ENCODE peak calls at places on chromosomes 1 and 21, in seven cellular contexts. L, X, F, N, A, O and T are unnamed samples.

GRCh38 chr1:45205000-45205909 is 1.1 kb downstream of the ZSWIM5 start:
- DNase-seq in L (peak), X (peak), F (no peak), N (no peak), A (peak), O (no peak), T (peak)

GRCh38 chr1:21050031-21050430 is 126.7 kb downstream of the EIF4G3 start:
- DNase-seq in L (no peak), X (no peak), F (no peak), N (no peak), A (no peak), O (no peak), T (no peak)

GRCh38 chr1:203480525-203481084 is 5.0 kb downstream of the PRELP start:
- DNase-seq in L (peak), X (peak), F (peak), N (no peak), A (peak), O (peak), T (peak)

GRCh38 chr1:182595641-182596240 is 6.7 kb upstream of the RNASEL start:
- DNase-seq in L (peak), X (peak), F (no peak), N (peak), A (peak), O (peak), T (no peak)

GRCh38 chr1:160647329-160647720 is 481 bp upstream of the SLAMF1 start:
- DNase-seq in L (no peak), X (no peak), F (no peak), N (no peak), A (no peak), O (no peak), T (no peak)

GRCh38 chr1:95407864-95408291 is 173.9 kb downstream of the RWDD3 start:
- DNase-seq in L (no peak), X (no peak), F (no peak), N (peak), A (peak), O (no peak), T (peak)

GRCh38 chr1:246165826-246166709 is 341.0 kb downstream of the SMYD3 start:
- DNase-seq in L (no peak), X (no peak), F (no peak), N (no peak), A (no peak), O (no peak), T (no peak)

GRCh38 chr1:16072095-16072494 is 1.4 kb downstream of the FAM131C start:
- DNase-seq in L (no peak), X (no peak), F (no peak), N (no peak), A (no peak), O (no peak), T (no peak)

GRCh38 chr1:230754831-230755230 is 7.6 kb downstream of the CAPN9 start:
- DNase-seq in L (no peak), X (no peak), F (no peak), N (no peak), A (no peak), O (no peak), T (no peak)

GRCh38 chr1:20719261-20719660 is 1.5 kb upstream of the KIF17 start:
- DNase-seq in L (no peak), X (peak), F (no peak), N (no peak), A (no peak), O (no peak), T (no peak)

GRCh38 chr1:15765495-15766194 is 7.0 kb downstream of the FBLIM1 start:
- DNase-seq in L (peak), X (no peak), F (no peak), N (no peak), A (no peak), O (no peak), T (no peak)

GRCh38 chr1:23787701-23788100 is 3.2 kb upstream of the LYPLA2 start:
- DNase-seq in L (no peak), X (no peak), F (no peak), N (no peak), A (no peak), O (no peak), T (no peak)

GRCh38 chr1:184958554-184959353 is 15.6 kb downstream of the NIBAN1 start:
- DNase-seq in L (no peak), X (no peak), F (no peak), N (peak), A (no peak), O (no peak), T (no peak)

GRCh38 chr21:45534591-45535331 is 7.5 kb downstream of the SLC19A1 start:
- DNase-seq in L (peak), X (peak), F (no peak), N (no peak), A (no peak), O (no peak), T (peak)

GRCh38 chr1:161198206-161198876 is 513 bp downstream of the ADAMTS4 start:
- DNase-seq in L (peak), X (peak), F (no peak), N (peak), A (peak), O (no peak), T (peak)

GRCh38 chr1:246681822-246682221 is 42.4 kb upstream of the SCCPDH start:
- DNase-seq in L (no peak), X (no peak), F (no peak), N (no peak), A (no peak), O (no peak), T (no peak)

GRCh38 chr21:29168874-29169273 is 38.4 kb downstream of the MAP3K7CL start:
- DNase-seq in L (no peak), X (no peak), F (no peak), N (no peak), A (no peak), O (no peak), T (no peak)

GRCh38 chr1:162756523-162756922 is 34.0 kb upstream of the HSD17B7 start:
- DNase-seq in L (no peak), X (no peak), F (no peak), N (peak), A (no peak), O (no peak), T (no peak)

GRCh38 chr1:162753001-162753658 is 37.4 kb upstream of the HSD17B7 start:
- DNase-seq in L (no peak), X (no peak), F (no peak), N (no peak), A (no peak), O (no peak), T (no peak)

GRCh38 chr1:162755306-162755705 is 35.2 kb upstream of the HSD17B7 start:
- DNase-seq in L (no peak), X (no peak), F (no peak), N (no peak), A (no peak), O (no peak), T (no peak)

GRCh38 chr1:162753998-162754585 is 36.4 kb upstream of the HSD17B7 start:
- DNase-seq in L (no peak), X (no peak), F (no peak), N (no peak), A (no peak), O (no peak), T (no peak)

GRCh38 chr1:162757476-162757875 is 33.0 kb upstream of the HSD17B7 start:
- DNase-seq in L (no peak), X (no peak), F (no peak), N (no peak), A (no peak), O (no peak), T (no peak)
- H3K27ac ChIP-seq in L (no peak), X (peak), F (no peak), N (peak), A (no peak), O (no peak), T (no peak)

GRCh38 chr1:53180226-53180625 is 16.4 kb upstream of the CPT2 start:
- DNase-seq in L (no peak), X (no peak), F (no peak), N (no peak), A (no peak), O (no peak), T (no peak)

GRCh38 chr1:53175302-53175913 is 21.2 kb upstream of the CPT2 start:
- DNase-seq in L (no peak), X (no peak), F (no peak), N (no peak), A (no peak), O (no peak), T (no peak)

GRCh38 chr1:53180951-53181350 is 15.7 kb upstream of the CPT2 start:
- DNase-seq in L (no peak), X (peak), F (no peak), N (no peak), A (no peak), O (no peak), T (no peak)

GRCh38 chr1:53172751-53173498 is 23.7 kb upstream of the CPT2 start:
- DNase-seq in L (no peak), X (no peak), F (no peak), N (no peak), A (no peak), O (no peak), T (no peak)

GRCh38 chr1:53176452-53177344 is 19.9 kb upstream of the CPT2 start:
- DNase-seq in L (peak), X (peak), F (no peak), N (no peak), A (no peak), O (no peak), T (no peak)
- H3K27ac ChIP-seq in L (peak), X (peak), F (no peak), N (no peak), A (no peak), O (no peak), T (no peak)

GRCh38 chr1:94095112-94095637 is 25.8 kb downstream of the ABCA4 start:
- DNase-seq in L (peak), X (peak), F (peak), N (peak), A (no peak), O (no peak), T (peak)

GRCh38 chr1:94093351-94093750 is 27.6 kb downstream of the ABCA4 start:
- DNase-seq in L (no peak), X (peak), F (no peak), N (no peak), A (no peak), O (no peak), T (peak)

GRCh38 chr1:94095744-94096469 is 25.0 kb downstream of the ABCA4 start:
- DNase-seq in L (no peak), X (peak), F (peak), N (no peak), A (no peak), O (no peak), T (no peak)

GRCh38 chr1:94093996-94094395 is 27.0 kb downstream of the ABCA4 start:
- DNase-seq in L (no peak), X (peak), F (no peak), N (no peak), A (no peak), O (no peak), T (no peak)

DNA sequence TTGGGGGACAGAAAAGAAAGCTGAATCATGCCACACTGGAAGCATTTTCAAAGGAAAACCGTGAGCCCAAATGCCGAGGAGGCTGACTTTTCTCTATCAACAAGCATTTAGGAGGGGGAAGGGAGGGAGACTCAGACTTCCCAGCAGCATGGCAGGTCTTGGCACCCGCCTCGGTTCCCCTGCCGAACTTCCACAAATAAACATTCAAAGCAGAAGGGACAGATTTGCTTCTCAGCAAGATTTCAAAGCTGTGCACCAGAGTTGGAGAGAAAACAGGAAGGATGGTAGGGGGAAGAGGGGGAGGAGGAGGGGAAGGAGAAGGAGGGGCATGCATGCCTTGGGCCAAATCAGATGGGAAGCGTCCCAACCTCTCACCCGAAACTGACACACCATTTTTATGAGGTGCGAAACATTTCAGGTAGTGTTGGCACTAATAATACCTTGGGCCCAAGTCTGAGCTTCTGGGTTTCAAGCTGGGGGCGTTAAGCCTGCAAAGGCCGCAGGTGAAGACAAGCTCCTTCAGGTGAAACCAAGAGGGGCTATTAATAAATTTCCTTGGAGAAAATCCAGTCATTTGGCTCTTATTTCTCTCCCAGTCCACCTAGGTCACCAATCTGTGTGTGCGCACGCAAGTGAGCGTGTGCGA is 26.4 kb downstream of the ABCA4 start:
- DNase-seq in L (no peak), X (peak), F (peak), N (peak), A (no peak), O (no peak), T (peak)
- H3K27ac ChIP-seq in L (no peak), X (peak), F (peak), N (peak), A (no peak), O (no peak), T (peak)

GRCh38 chr1:27528701-27529637 is 39.0 kb upstream of the WASF2 start:
- DNase-seq in L (no peak), X (peak), F (no peak), N (no peak), A (no peak), O (no peak), T (peak)
- H3K27ac ChIP-seq in L (no peak), X (peak), F (peak), N (no peak), A (no peak), O (no peak), T (peak)